ENCODE peak calls at places on chromosomes 3 and 15, in five cellular contexts. H, J, B, I and Z are unnamed samples.

GRCh38 chr15:35126236-35126635 is 41.1 kb upstream of the NANOGP8 start:
- DNase-seq in H (no peak), J (no peak), B (no peak), I (no peak), Z (no peak)

GRCh38 chr3:55486857-55487375 is at the start of gene WNT5A:
- DNase-seq in H (no peak), J (no peak), B (peak), I (no peak), Z (no peak)

GRCh38 chr3:73380735-73381532 is 243.8 kb downstream of the PDZRN3 start:
- DNase-seq in H (no peak), J (no peak), B (no peak), I (no peak), Z (no peak)

GRCh38 chr3:113574213-113574612 is 41.9 kb downstream of the SIDT1 start:
- DNase-seq in H (no peak), J (no peak), B (no peak), I (no peak), Z (no peak)

GRCh38 chr3:27633224-27633545 is 88.9 kb downstream of the EOMES start:
- DNase-seq in H (no peak), J (no peak), B (no peak), I (no peak), Z (peak)

GRCh38 chr3:23865595-23866396 is 51.0 kb downstream of the NKIRAS1 start:
- DNase-seq in H (no peak), J (no peak), B (peak), I (no peak), Z (peak)

GRCh38 chr3:116930786-116931185 is 221.2 kb downstream of the TUSC7 start:
- DNase-seq in H (no peak), J (no peak), B (peak), I (no peak), Z (no peak)

GRCh38 chr15:43977072-43977884 is 150.5 kb downstream of the WDR76 start:
- DNase-seq in H (peak), J (peak), B (no peak), I (no peak), Z (no peak)